ENCODE peak calls at places on chromosomes 4 and X, in five cellular contexts. C, Z, A, V and E are unnamed samples.

GRCh38 chrX:53684415-53685192 is 1.9 kb downstream of the HUWE1 start:
- DNase-seq in C (no peak), Z (no peak), A (no peak), V (no peak), E (no peak)

GRCh38 chrX:67544871-67545771 is 1.3 kb downstream of the AR start:
- DNase-seq in C (no peak), Z (no peak), A (no peak), V (no peak), E (no peak)

GRCh38 chr4:67545199-67545995 is at the start of gene CENPC:
- DNase-seq in C (peak), Z (peak), A (peak), V (peak), E (peak)

GRCh38 chr4:41362647-41363383 is 106.1 kb downstream of the UCHL1 start:
- DNase-seq in C (no peak), Z (no peak), A (no peak), V (no peak), E (no peak)

GRCh38 chrX:154396948-154397887 is 959 bp upstream of the RPL10 start:
- DNase-seq in C (peak), Z (peak), A (peak), V (no peak), E (peak)

GRCh38 chrX:110156167-110156754 is 153.3 kb downstream of the TMEM164 start:
- DNase-seq in C (no peak), Z (no peak), A (no peak), V (no peak), E (no peak)

GRCh38 chr4:68346461-68346860 is 3.4 kb downstream of the YTHDC1 start:
- DNase-seq in C (no peak), Z (no peak), A (no peak), V (peak), E (no peak)

GRCh38 chr4:152327606-152328453 is 208.1 kb downstream of the FBXW7 start:
- DNase-seq in C (no peak), Z (no peak), A (no peak), V (no peak), E (no peak)

GRCh38 chr4:99885063-99885664 is 9.1 kb downstream of the LAMTOR3 start:
- DNase-seq in C (peak), Z (no peak), A (no peak), V (no peak), E (no peak)

GRCh38 chr4:6416518-6417286 is 55.7 kb downstream of the PPP2R2C start:
- DNase-seq in C (no peak), Z (no peak), A (no peak), V (no peak), E (no peak)

GRCh38 chr4:19693949-19694597 is 557.6 kb upstream of the SLIT2 start:
- DNase-seq in C (no peak), Z (no peak), A (no peak), V (no peak), E (no peak)

GRCh38 chr4:177455591-177455990 is 13.4 kb upstream of the AGA start:
- DNase-seq in C (no peak), Z (no peak), A (peak), V (no peak), E (no peak)

GRCh38 chr4:163344147-163345050 is 707 bp downstream of the NPY5R start:
- DNase-seq in C (no peak), Z (no peak), A (no peak), V (no peak), E (no peak)

GRCh38 chrX:147476008-147476407 is 435.7 kb upstream of the FMR1 start:
- DNase-seq in C (peak), Z (no peak), A (peak), V (no peak), E (no peak)

GRCh38 chr4:86451560-86452322 is 91.9 kb upstream of the MAPK10 start:
- DNase-seq in C (no peak), Z (no peak), A (no peak), V (no peak), E (no peak)

GRCh38 chrX:151393514-151393913 is 3.5 kb upstream of the VMA21 start:
- DNase-seq in C (peak), Z (no peak), A (no peak), V (no peak), E (no peak)

GRCh38 chrX:11908371-11908770 is 150.3 kb downstream of the MSL3 start:
- DNase-seq in C (peak), Z (no peak), A (no peak), V (no peak), E (no peak)

GRCh38 chr4:98510757-98511517 is 147.5 kb downstream of the TSPAN5 start:
- DNase-seq in C (peak), Z (no peak), A (no peak), V (no peak), E (no peak)

GRCh38 chr4:156242390-156242789 is 288.7 kb upstream of the CTSO start:
- DNase-seq in C (no peak), Z (no peak), A (no peak), V (no peak), E (no peak)

GRCh38 chr4:179465131-179465797 is 2023.0 kb upstream of the AGA start:
- DNase-seq in C (peak), Z (no peak), A (no peak), V (no peak), E (no peak)

GRCh38 chr4:89949782-89950387 is 55.2 kb downstream of the MMRN1 start:
- DNase-seq in C (no peak), Z (no peak), A (no peak), V (no peak), E (no peak)

GRCh38 chrX:148412006-148412405 is 88.4 kb upstream of the AFF2 start:
- DNase-seq in C (no peak), Z (no peak), A (no peak), V (no peak), E (no peak)

GRCh38 chr4:95068818-95069478 is 311.2 kb downstream of the BMPR1B start:
- DNase-seq in C (no peak), Z (no peak), A (no peak), V (no peak), E (no peak)

GRCh38 chr4:11710484-11710883 is 281.8 kb upstream of the HS3ST1 start:
- DNase-seq in C (no peak), Z (no peak), A (no peak), V (no peak), E (no peak)

GRCh38 chr4:168150651-168151050 is 58.3 kb downstream of the ANXA10 start:
- DNase-seq in C (no peak), Z (no peak), A (no peak), V (no peak), E (no peak)

GRCh38 chrX:30513284-30513683 is 64.3 kb downstream of the TASL start:
- DNase-seq in C (no peak), Z (no peak), A (no peak), V (no peak), E (no peak)

GRCh38 chr4:8607603-8608481 is 15.3 kb downstream of the CPZ start:
- DNase-seq in C (no peak), Z (no peak), A (peak), V (peak), E (peak)

GRCh38 chr4:83631066-83631465 is 95.2 kb downstream of the GPAT3 start:
- DNase-seq in C (no peak), Z (no peak), A (no peak), V (no peak), E (no peak)

GRCh38 chrX:19617550-19617949 is 102.2 kb upstream of the MAP3K15 start:
- DNase-seq in C (no peak), Z (no peak), A (no peak), V (no peak), E (no peak)

GRCh38 chrX:9923357-9923756 is 43.8 kb upstream of the CLDN34 start:
- DNase-seq in C (no peak), Z (no peak), A (no peak), V (no peak), E (no peak)

GRCh38 chr4:112099701-112100289 is 45.5 kb upstream of the FAM241A start:
- DNase-seq in C (no peak), Z (no peak), A (no peak), V (peak), E (no peak)

GRCh38 chr4:151304755-151305154 is 20.6 kb downstream of the SH3D19 start:
- DNase-seq in C (no peak), Z (no peak), A (no peak), V (no peak), E (no peak)

GRCh38 chr4:135277116-135277979 is 1075.8 kb upstream of the PABPC4L start:
- DNase-seq in C (no peak), Z (no peak), A (no peak), V (no peak), E (no peak)

GRCh38 chr4:188701952-188702351 is 562.7 kb downstream of the TRIML1 start:
- DNase-seq in C (no peak), Z (no peak), A (no peak), V (no peak), E (no peak)

GRCh38 chrX:11105080-11105479 is 6.1 kb upstream of the HCCS start:
- DNase-seq in C (no peak), Z (no peak), A (no peak), V (no peak), E (no peak)

GRCh38 chrX:53695901-53696300 is 9.4 kb upstream of the HUWE1 start:
- DNase-seq in C (no peak), Z (no peak), A (no peak), V (no peak), E (no peak)

GRCh38 chr4:138401330-138401729 is 159.2 kb upstream of the SLC7A11 start:
- DNase-seq in C (no peak), Z (no peak), A (no peak), V (no peak), E (no peak)

GRCh38 chr4:679571-680083 is 5.3 kb downstream of the MYL5 start:
- DNase-seq in C (no peak), Z (no peak), A (no peak), V (no peak), E (no peak)

GRCh38 chr4:680565-680930 is 6.2 kb downstream of the MYL5 start:
- DNase-seq in C (no peak), Z (peak), A (peak), V (no peak), E (no peak)

GRCh38 chr4:681736-682451 is 7.1 kb downstream of the SLC49A3 start:
- DNase-seq in C (peak), Z (no peak), A (peak), V (no peak), E (no peak)

GRCh38 chr4:680091-680490 is 5.7 kb downstream of the MYL5 start:
- DNase-seq in C (no peak), Z (no peak), A (no peak), V (no peak), E (no peak)

DNA sequence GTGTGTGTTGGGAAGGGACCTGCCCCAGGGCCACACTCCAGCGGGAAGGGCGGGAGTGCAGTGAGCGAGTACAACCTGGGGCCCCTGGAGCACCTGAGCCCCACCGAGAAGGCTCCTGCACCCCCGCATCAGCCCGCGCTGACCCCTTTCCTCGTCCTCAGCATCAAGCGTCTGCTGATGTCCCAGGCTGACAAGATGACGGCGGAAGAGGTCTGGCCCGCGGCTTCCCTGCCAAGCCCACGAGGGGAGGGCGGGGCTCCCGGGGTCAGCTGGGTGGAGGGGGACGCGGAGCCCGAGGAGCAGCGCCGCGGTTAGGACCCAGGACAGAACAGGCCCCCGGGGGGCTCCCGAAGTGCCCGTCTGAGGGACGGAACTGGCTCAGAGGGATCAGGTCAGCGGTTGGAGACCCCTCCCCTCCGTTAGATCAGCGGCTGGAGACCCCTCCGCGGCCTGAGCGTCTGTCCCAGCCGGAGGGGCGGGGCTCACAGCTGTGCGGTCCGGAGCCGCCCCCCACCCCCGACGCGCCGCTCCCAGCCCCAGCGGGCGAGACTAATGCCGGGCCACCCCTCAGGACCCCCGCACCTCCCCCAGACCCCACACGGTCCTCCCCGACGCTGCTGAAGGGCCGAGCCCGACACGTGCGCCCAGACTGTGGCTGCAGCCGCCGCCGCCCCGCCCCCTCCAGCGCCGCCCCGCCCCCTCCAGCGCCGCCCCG is 6.7 kb downstream of the MYL5 start:
- DNase-seq in C (peak), Z (peak), A (peak), V (no peak), E (peak)
- TF ChIP-seq POLR2AphosphoS5 in C (no peak), Z (no peak), A (no peak), V (no peak), E (no peak)

GRCh38 chr4:145709336-145709735 is 29.4 kb downstream of the C4orf51 start:
- DNase-seq in C (no peak), Z (peak), A (no peak), V (no peak), E (no peak)
- TF ChIP-seq POLR2AphosphoS5 in C (no peak), Z (no peak), A (no peak), V (no peak), E (no peak)

DNA sequence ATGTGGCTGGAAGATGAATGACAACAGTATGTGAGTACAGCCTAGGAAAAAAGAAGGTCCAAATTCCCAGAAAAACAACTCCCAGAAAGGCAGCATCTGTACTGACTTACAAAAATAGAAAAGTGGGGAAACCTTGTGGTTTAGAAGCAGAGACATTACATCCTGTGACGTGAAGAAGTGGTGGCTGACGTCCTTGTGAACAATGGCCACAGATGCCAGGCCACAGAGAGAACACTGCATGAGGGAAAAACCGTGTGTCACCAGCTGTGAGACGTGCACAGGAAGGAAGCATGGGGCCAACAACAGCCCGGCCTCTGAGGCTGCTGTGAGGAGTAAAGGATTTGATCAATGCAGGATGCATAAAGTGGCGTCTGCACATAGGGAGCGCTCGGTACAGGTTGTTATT is 81.2 kb downstream of the SPRY1 start:
- DNase-seq in C (peak), Z (no peak), A (peak), V (no peak), E (no peak)
- TF ChIP-seq POLR2AphosphoS5 in C (no peak), Z (no peak), A (no peak), V (no peak), E (no peak)

DNA sequence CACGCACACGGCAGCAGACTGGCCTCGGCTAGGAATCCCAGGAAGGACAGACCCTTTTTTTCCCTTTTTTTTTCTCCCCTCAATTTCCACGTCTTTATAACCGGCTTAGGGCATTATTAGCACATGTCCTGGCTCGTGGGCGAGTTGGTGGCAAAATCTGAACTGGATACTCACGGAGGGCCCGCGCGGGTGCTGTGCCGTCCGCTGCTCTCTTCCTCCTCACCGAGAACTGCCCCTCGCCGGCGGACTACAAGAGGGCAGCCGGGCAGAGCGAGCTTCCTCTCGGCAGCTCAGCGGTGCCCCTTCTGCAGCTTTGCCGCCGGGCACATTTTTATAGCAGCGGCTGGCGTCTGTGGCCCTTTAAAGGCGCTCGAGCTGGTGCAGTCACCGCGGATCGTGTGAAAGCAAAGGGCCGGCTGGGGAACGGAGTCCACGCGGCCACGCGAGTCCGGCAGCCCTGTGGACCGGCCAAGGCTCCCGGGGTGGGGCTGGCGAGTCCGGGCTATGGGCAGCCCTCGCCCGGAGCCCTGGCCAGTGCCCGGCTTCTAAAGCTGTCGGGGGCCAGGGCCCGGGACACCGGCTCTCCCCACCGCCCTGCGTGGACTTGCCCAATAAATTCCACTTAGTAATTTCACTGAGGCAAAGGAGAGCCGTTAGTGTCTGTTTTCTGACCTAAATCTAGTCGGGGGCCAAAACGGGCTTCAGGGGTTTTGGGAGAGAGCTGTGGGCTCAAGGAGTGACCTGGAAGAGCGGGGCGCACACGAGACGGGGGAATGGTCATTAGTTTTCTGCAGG is 1.3 kb upstream of the CITED1 start:
- DNase-seq in C (peak), Z (no peak), A (peak), V (no peak), E (no peak)
- TF ChIP-seq POLR2AphosphoS5 in C (no peak), Z (no peak), A (no peak), V (no peak), E (no peak)

DNA sequence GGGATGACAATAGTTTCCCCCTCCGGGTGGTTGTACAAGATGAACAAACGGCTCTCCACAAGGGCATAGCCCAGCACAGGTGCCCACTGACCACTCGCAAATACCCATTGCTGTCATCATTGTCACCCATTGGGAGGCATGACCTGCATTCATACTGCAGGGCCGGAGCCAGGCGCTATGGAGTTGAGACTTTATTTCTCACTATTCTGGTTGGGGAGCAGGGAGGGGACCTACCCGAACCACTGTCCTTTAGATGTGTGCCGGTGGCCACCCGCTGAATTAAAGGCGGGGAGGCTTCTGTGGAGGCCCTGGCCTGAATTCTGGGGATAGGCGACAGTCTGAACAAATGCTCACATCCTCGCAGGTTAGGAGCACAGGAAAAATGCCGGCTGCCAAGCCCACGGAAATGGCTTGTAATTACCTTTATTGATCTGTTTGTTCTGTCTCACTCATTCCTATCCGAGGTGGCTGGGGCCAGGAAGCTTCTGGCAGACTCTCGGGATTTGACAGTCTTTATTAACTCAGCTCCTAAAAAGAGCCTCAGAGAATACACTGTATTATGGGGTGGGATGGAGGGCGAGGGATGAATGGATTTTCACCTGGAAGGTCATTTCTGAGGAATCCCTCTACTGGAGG is 125.1 kb upstream of the PSAPL1 start:
- DNase-seq in C (no peak), Z (no peak), A (no peak), V (no peak), E (no peak)
- TF ChIP-seq POLR2AphosphoS5 in C (no peak), Z (no peak), A (no peak), V (no peak), E (no peak)

GRCh38 chr4:39406763-39407583 is at the start of gene KLB:
- DNase-seq in C (no peak), Z (no peak), A (peak), V (no peak), E (no peak)
- TF ChIP-seq POLR2AphosphoS5 in C (no peak), Z (no peak), A (no peak), V (no peak), E (no peak)